ENCODE peak calls at places on chromosome 9, in five cellular contexts. B is stimulated activated CD4-positive, alpha-beta T cell treated with anti-CD3 and anti-CD28 coated beads, TNF-alpha, amount 100 ng/mL, for 1 hour; R is ureter; I is NCI-H748 treated with DMSO at 0.1 percent for 48 hours; L is nephron progenitor cell. J is an unnamed sample.

GRCh38 chr9:112819635-112820496 is 69.3 kb downstream of the SNX30 start:
- DNase-seq in B (no peak), R (no peak), I (peak; percentile 47), L (peak; percentile 36), J (no peak)

GRCh38 chr9:108207611-108208051 is 648.2 kb downstream of the ACTL7B start:
- DNase-seq in B (no peak), R (no peak), I (no peak), L (no peak), J (no peak)

GRCh38 chr9:14829204-14829603 is 81.0 kb downstream of the FREM1 start:
- DNase-seq in B (no peak), R (no peak), I (no peak), L (no peak), J (no peak)

GRCh38 chr9:111287127-111287526 is 42.9 kb downstream of the OR2K2 start:
- DNase-seq in B (no peak), R (no peak), I (no peak), L (no peak), J (no peak)

GRCh38 chr9:133374612-133375115 is 1.2 kb downstream of the SURF4 start:
- DNase-seq in B (no peak), R (no peak), I (no peak), L (no peak), J (no peak)

GRCh38 chr9:104256710-104257091 is 162.6 kb downstream of the SMC2 start:
- DNase-seq in B (no peak), R (no peak), I (no peak), L (no peak), J (no peak)

GRCh38 chr9:86181379-86182315 is 77.8 kb downstream of the C9orf153 start:
- DNase-seq in B (no peak), R (no peak), I (no peak), L (no peak), J (no peak)

GRCh38 chr9:91775011-91775707 is 174.9 kb downstream of the ROR2 start:
- DNase-seq in B (peak; percentile 7), R (peak; percentile 76), I (peak; percentile 49), L (peak; percentile 82), J (peak; percentile 85)

GRCh38 chr9:121138973-121139372 is 62.7 kb downstream of the RAB14 start:
- DNase-seq in B (no peak), R (no peak), I (no peak), L (no peak), J (no peak)

GRCh38 chr9:137318565-137318964 is 16.5 kb upstream of the NRARP start:
- DNase-seq in B (no peak), R (peak; percentile 44), I (no peak), L (no peak), J (no peak)

GRCh38 chr9:130215341-130216119 is 43.3 kb downstream of the NCS1 start:
- DNase-seq in B (no peak), R (no peak), I (no peak), L (no peak), J (no peak)

GRCh38 chr9:82783045-82783444 is 279.9 kb downstream of the RASEF start:
- DNase-seq in B (no peak), R (no peak), I (no peak), L (no peak), J (no peak)

GRCh38 chr9:64773491-64773931 is 511.5 kb downstream of the FOXD4L5 start:
- DNase-seq in B (no peak), R (no peak), I (no peak), L (peak; percentile 25), J (no peak)

GRCh38 chr9:111866976-111867375 is 29.6 kb upstream of the UGCG start:
- DNase-seq in B (no peak), R (no peak), I (no peak), L (no peak), J (no peak)

GRCh38 chr9:4425358-4426045 is 64.8 kb upstream of the SLC1A1 start:
- DNase-seq in B (no peak), R (no peak), I (no peak), L (no peak), J (no peak)

GRCh38 chr9:136013116-136013515 is 51.9 kb upstream of the UBAC1 start:
- DNase-seq in B (no peak), R (no peak), I (no peak), L (peak; percentile 1), J (no peak)

GRCh38 chr9:113620377-113621161 is 157.0 kb downstream of the RGS3 start:
- DNase-seq in B (no peak), R (peak; percentile 86), I (peak; percentile 39), L (peak; percentile 56), J (no peak)

GRCh38 chr9:130766031-130766903 is 68.8 kb upstream of the ABL1 start:
- DNase-seq in B (no peak), R (no peak), I (no peak), L (peak; percentile 40), J (no peak)

GRCh38 chr9:129776938-129777768 is 24.3 kb upstream of the PTGES start:
- DNase-seq in B (no peak), R (peak; percentile 95), I (no peak), L (peak; percentile 70), J (peak; percentile 99)

GRCh38 chr9:95147452-95147851 is 170.1 kb downstream of the FANCC start:
- DNase-seq in B (no peak), R (no peak), I (no peak), L (no peak), J (no peak)

GRCh38 chr9:14262836-14263235 is 51.1 kb downstream of the NFIB start:
- DNase-seq in B (no peak), R (no peak), I (no peak), L (no peak), J (no peak)

GRCh38 chr9:6356904-6357303 is 28.7 kb downstream of the TPD52L3 start:
- DNase-seq in B (no peak), R (no peak), I (no peak), L (no peak), J (no peak)

GRCh38 chr9:94139672-94140417 is 55.6 kb downstream of the PTPDC1 start:
- DNase-seq in B (no peak), R (peak; percentile 86), I (no peak), L (no peak), J (no peak)

GRCh38 chr9:80552931-80553330 is 981.2 kb downstream of the TLE4 start:
- DNase-seq in B (no peak), R (peak; percentile 44), I (no peak), L (no peak), J (no peak)

GRCh38 chr9:128246471-128246870 is 29.3 kb downstream of the GOLGA2 start:
- DNase-seq in B (no peak), R (no peak), I (no peak), L (no peak), J (no peak)

GRCh38 chr9:3948826-3949578 is 350.9 kb downstream of the GLIS3 start:
- DNase-seq in B (no peak), R (no peak), I (no peak), L (no peak), J (no peak)

GRCh38 chr9:1018121-1018520 is 32.0 kb upstream of the DMRT2 start:
- DNase-seq in B (no peak), R (no peak), I (no peak), L (peak; percentile 51), J (no peak)

GRCh38 chr9:13278368-13279246 is 885 bp downstream of the MPDZ start:
- DNase-seq in B (no peak), R (peak; percentile 46), I (peak; percentile 65), L (peak; percentile 57), J (no peak)

GRCh38 chr9:136567651-136568287 is 21.9 kb upstream of the NOTCH1 start:
- DNase-seq in B (no peak), R (peak; percentile 86), I (no peak), L (peak; percentile 43), J (no peak)

GRCh38 chr9:97984188-97985057 is 1.3 kb downstream of the ANP32B start:
- DNase-seq in B (peak; percentile 65), R (peak; percentile 81), I (peak; percentile 25), L (peak; percentile 66), J (no peak)

GRCh38 chr9:127854169-127854833 is at the start of gene ENG:
- DNase-seq in B (no peak), R (peak; percentile 87), I (no peak), L (peak; percentile 44), J (no peak)

GRCh38 chr9:503331-503730 is 288.7 kb downstream of the DOCK8 start:
- DNase-seq in B (no peak), R (no peak), I (no peak), L (no peak), J (no peak)

GRCh38 chr9:132309056-132309455 is 45.7 kb downstream of the SETX start:
- DNase-seq in B (no peak), R (no peak), I (no peak), L (no peak), J (no peak)

GRCh38 chr9:133701981-133702797 is 36.0 kb downstream of the SARDH start:
- DNase-seq in B (peak; percentile 55), R (no peak), I (no peak), L (peak; percentile 48), J (no peak)